ENCODE peak calls at places on chromosomes 7 and 10, in five cellular contexts. F is left ventricle myocardium inferior, V is GDM1, B is retina, I is aorta. H is an unnamed sample.

GRCh38 chr7:157628456-157628855 is 291.7 kb downstream of the DNAJB6 start:
- DNase-seq in F (no peak), V (no peak), B (no peak), I (no peak), H (no peak)

GRCh38 chr10:6647811-6648526 is 67.9 kb upstream of the PRKCQ start:
- DNase-seq in F (no peak), V (peak), B (peak), I (no peak), H (no peak)

GRCh38 chr7:1346851-1347250 is 112.4 kb downstream of the MICALL2 start:
- DNase-seq in F (no peak), V (no peak), B (no peak), I (peak), H (no peak)

GRCh38 chr7:113015038-113015645 is 71.5 kb downstream of the GPR85 start:
- DNase-seq in F (no peak), V (peak), B (no peak), I (no peak), H (no peak)

GRCh38 chr10:46233101-46233500 is 53.7 kb upstream of the ANTXRL start:
- DNase-seq in F (no peak), V (no peak), B (no peak), I (peak), H (no peak)

GRCh38 chr7:121276276-121276675 is 52.5 kb upstream of the WNT16 start:
- DNase-seq in F (no peak), V (no peak), B (no peak), I (no peak), H (no peak)

GRCh38 chr10:85532821-85533220 is 833.8 kb downstream of the GRID1 start:
- DNase-seq in F (no peak), V (no peak), B (no peak), I (no peak), H (no peak)

GRCh38 chr7:93390660-93391059 is 158.5 kb downstream of the VPS50 start:
- DNase-seq in F (no peak), V (no peak), B (no peak), I (no peak), H (no peak)

GRCh38 chr7:4645241-4645640 is 36.9 kb upstream of the FOXK1 start:
- DNase-seq in F (no peak), V (no peak), B (no peak), I (no peak), H (no peak)

GRCh38 chr10:14386202-14386593 is 55.5 kb upstream of the FRMD4A start:
- DNase-seq in F (no peak), V (no peak), B (no peak), I (peak), H (no peak)

GRCh38 chr10:127874966-127875765 is 17.6 kb downstream of the CLRN3 start:
- DNase-seq in F (no peak), V (no peak), B (no peak), I (no peak), H (no peak)

GRCh38 chr10:24617771-24618396 is 105.8 kb downstream of the ARHGAP21 start:
- DNase-seq in F (peak), V (peak), B (peak), I (peak), H (no peak)

GRCh38 chr7:46058424-46058823 is 137.4 kb upstream of the IGFBP3 start:
- DNase-seq in F (no peak), V (no peak), B (no peak), I (no peak), H (no peak)

GRCh38 chr7:123557016-123557630 is 495 bp downstream of the NDUFA5 start:
- DNase-seq in F (no peak), V (no peak), B (no peak), I (no peak), H (no peak)

H was measured in brain pericyte.